ENCODE peak calls at places on chromosomes 13 and 19, in ten cellular contexts. W, A, E, Q, S, Z, C, F, P and I are unnamed samples.

GRCh38 chr19:5128932-5129389 is 160.0 kb downstream of the KDM4B start:
- DNase-seq in P (no peak), F (no peak), S (no peak), E (no peak), Q (peak; percentile 65), Z (peak; percentile 84), C (no peak), A (peak; percentile 16), W (no peak), I (no peak)

GRCh38 chr13:42101821-42102580 is 53.6 kb downstream of the DGKH start:
- DNase-seq in F (no peak), C (no peak), Z (no peak), P (no peak), A (no peak), Q (peak; percentile 58), W (no peak), E (no peak), S (no peak), I (no peak)

GRCh38 chr13:112931028-112931934 is 37.7 kb upstream of the MCF2L start:
- DNase-seq in Q (no peak), A (peak; percentile 66), F (no peak), C (no peak), S (peak; percentile 45), P (no peak), E (no peak), Z (no peak), W (no peak), I (no peak)

GRCh38 chr19:39349326-39349725 is 7.1 kb downstream of the SAMD4B start:
- DNase-seq in Q (no peak), P (no peak), E (no peak), C (no peak), A (no peak), W (no peak), Z (no peak), F (no peak), S (no peak), I (no peak)

GRCh38 chr19:16587031-16588023 is 15.1 kb upstream of the SLC35E1 start:
- DNase-seq in A (peak; percentile 9), F (no peak), C (peak; percentile 94), E (peak; percentile 43), P (no peak), Z (no peak), W (no peak), S (no peak), Q (no peak), I (peak; percentile 75)

GRCh38 chr13:55517312-55517711 is 1623.4 kb upstream of the PRR20A start:
- DNase-seq in W (no peak), F (no peak), P (no peak), Z (no peak), E (no peak), A (no peak), Q (no peak), S (no peak), C (peak; percentile 33), I (no peak)

GRCh38 chr13:108779308-108779707 is 149.9 kb downstream of the MYO16 start:
- DNase-seq in A (no peak), W (no peak), S (no peak), E (no peak), Z (no peak), Q (no peak), C (no peak), F (no peak), P (no peak), I (no peak)

GRCh38 chr13:113474179-113474578 is 16.3 kb downstream of the DCUN1D2 start:
- DNase-seq in P (no peak), W (no peak), C (peak; percentile 97), F (no peak), A (peak; percentile 86), Q (peak; percentile 59), E (no peak), Z (no peak), S (no peak), I (peak; percentile 69)

GRCh38 chr13:38981096-38981495 is 9.5 kb downstream of the STOML3 start:
- DNase-seq in C (no peak), Z (no peak), F (no peak), P (no peak), W (no peak), Q (no peak), A (no peak), S (no peak), E (no peak), I (no peak)

GRCh38 chr19:6414793-6415591 is 9.6 kb downstream of the KHSRP start:
- DNase-seq in E (no peak), Q (no peak), W (no peak), F (no peak), S (no peak), Z (no peak), C (no peak), A (no peak), P (no peak), I (no peak)

GRCh38 chr19:45499196-45500180 is 1.2 kb downstream of the PPM1N start:
- DNase-seq in C (no peak), F (no peak), S (peak; percentile 67), A (no peak), Z (peak; percentile 67), Q (no peak), W (no peak), P (no peak), E (no peak), I (peak; percentile 76)

DNA sequence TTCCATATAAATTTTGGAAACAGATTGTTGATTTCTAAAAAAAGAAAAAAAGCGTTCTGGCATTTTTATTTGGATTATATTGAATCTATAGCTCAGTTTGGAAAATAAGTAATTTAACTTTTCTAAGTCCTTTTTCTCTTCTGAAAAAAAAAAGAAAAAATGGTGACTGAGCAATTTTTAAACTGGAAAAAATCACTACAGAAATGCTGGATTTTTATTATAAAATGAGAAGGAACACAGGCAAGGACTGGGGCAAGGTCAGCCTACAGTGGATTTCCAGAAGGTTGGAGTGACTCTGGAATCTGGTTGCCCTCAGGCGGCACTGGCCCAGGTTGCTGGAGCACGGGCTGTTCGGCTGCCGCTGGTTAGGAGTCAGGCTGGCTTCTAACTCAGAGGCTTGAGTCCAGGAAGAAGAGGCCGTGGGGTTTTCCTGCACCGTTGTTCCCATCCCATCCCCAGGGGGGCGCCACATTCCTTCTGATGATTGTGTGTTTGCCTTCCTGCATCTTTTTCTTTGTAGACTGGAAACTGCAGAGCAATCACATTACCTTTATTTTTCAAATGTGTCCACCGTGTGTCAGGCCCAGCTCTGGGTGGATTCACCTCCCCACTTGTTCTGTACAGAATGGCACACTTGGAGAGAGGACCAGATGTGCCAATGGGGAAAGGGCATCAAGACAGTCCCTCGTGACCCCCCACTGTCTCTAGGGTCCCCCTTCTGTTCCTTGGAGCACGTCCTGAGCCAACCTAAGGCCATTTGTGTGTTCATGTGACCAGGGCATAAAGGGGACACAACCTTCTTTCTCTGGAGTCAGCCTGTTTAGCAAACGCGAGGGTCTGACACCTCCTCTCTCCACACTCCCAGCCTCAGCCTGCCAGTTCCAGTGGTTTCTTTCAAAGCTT is 44.5 kb upstream of the GTF3A start:
- DNase-seq in Q (peak; percentile 49), Z (peak; percentile 81), P (no peak), S (peak; percentile 67), W (no peak), E (peak; percentile 36), F (no peak), C (peak; percentile 77), A (no peak), I (no peak)
- TF ChIP-seq CTCF in Q (peak; percentile 60), Z (peak; percentile 62), P (peak; percentile 80), S (peak; percentile 42), W (peak; percentile 57), E (peak; percentile 43), F (peak; percentile 82), C (peak; percentile 46), A (peak; percentile 54), I (peak; percentile 48)

GRCh38 chr13:23180711-23181110 is at the start of gene SGCG:
- DNase-seq in P (no peak), F (no peak), E (no peak), A (peak; percentile 21), Q (peak; percentile 41), S (no peak), Z (no peak), C (no peak), W (peak; percentile 36), I (no peak)

GRCh38 chr13:23182142-23182541 is 1.4 kb downstream of the SGCG start:
- DNase-seq in P (no peak), S (no peak), F (no peak), Z (no peak), E (no peak), C (no peak), A (no peak), Q (no peak), W (no peak), I (no peak)

GRCh38 chr13:23185542-23185941 is 4.8 kb downstream of the SGCG start:
- DNase-seq in Q (peak; percentile 56), C (no peak), A (no peak), W (no peak), Z (no peak), F (no peak), P (no peak), S (no peak), E (no peak), I (no peak)

GRCh38 chr13:23183292-23183691 is 2.5 kb downstream of the SGCG start:
- DNase-seq in S (no peak), A (no peak), Z (no peak), W (peak; percentile 45), E (no peak), P (no peak), C (no peak), Q (peak; percentile 74), F (no peak), I (no peak)
- TF ChIP-seq CTCF in S (no peak), A (no peak), Z (no peak), W (peak; percentile 16), E (no peak), P (no peak), C (no peak), Q (no peak), F (no peak), I (no peak)

GRCh38 chr13:49436890-49437289 is 7.0 kb downstream of the CAB39L start:
- DNase-seq in P (no peak), W (no peak), A (peak; percentile 82), F (no peak), Q (peak; percentile 42), E (no peak), S (peak; percentile 34), Z (no peak), C (no peak), I (no peak)
- TF ChIP-seq CTCF in P (no peak), W (peak; percentile 32), A (no peak), F (no peak), Q (peak; percentile 40), E (no peak), S (peak; percentile 22), Z (no peak), C (no peak), I (no peak)

DNA sequence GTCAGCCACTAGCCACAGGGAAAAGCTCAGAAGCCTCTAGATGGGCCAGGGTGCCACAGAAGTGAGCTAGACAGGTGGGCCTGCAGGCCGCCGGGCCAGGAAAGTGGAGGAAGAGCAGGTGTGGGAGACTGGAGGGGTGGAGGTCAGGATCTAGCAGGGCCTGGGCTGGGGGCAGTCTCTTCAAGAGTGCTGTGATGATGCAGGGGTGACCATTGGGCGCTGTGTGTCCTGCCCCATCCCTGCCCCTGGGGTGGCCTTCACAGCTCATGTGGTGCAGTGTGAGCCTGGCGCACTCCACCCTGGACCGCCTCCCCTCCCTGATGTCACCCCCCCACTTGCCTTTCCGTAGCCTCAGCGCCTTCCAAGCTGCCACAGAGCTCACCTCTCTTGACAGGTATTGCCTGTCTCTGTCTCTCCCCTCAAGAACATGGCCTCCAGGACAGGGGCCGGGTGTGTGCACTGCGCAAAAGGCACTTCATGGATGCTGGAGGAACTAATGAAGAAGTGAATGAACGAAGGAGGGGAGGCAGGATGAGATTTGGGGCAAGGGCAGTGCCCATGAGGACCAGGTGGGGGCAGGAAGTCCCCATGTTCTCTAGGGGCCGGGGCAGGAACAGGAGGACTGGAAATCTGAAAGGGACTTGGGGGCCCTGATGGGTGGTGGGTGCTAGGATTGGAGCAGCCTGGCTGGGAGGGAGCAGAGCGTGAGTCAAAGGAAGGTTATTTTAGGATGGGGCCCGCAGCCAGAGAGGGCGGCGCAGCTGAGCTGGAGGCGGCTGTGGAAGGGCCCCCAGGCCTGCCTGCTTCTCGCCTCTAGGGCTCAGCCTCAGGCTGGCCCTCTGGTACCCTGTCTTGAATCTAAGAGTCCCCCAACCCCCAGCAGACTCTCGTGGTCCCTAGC is 6.6 kb downstream of the SSBP4 start:
- DNase-seq in F (no peak), A (peak; percentile 59), Z (no peak), S (no peak), P (no peak), C (no peak), W (peak; percentile 78), Q (peak; percentile 82), E (no peak), I (no peak)
- TF ChIP-seq CTCF in F (no peak), A (no peak), Z (no peak), S (no peak), P (peak; percentile 14), C (no peak), W (peak; percentile 25), Q (no peak), E (no peak), I (no peak)